ENCODE peak calls at places on chromosome 16, in six cellular contexts. Z, H, J, E, Y and S are unnamed samples.

GRCh38 chr16:62213763-62214162 is 177.5 kb upstream of the CDH8 start:
- DNase-seq in H (no peak), Y (peak; percentile 77), E (no peak), Z (no peak), J (no peak), S (no peak)

GRCh38 chr16:78748471-78748929 is 649.0 kb downstream of the WWOX start:
- DNase-seq in E (no peak), Y (no peak), J (no peak), H (no peak), Z (no peak), S (no peak)

GRCh38 chr16:4157376-4157825 is 41.2 kb upstream of the ADCY9 start:
- DNase-seq in E (no peak), Z (no peak), J (no peak), H (no peak), Y (no peak), S (no peak)

GRCh38 chr16:50552476-50553101 is 4.4 kb downstream of the NKD1 start:
- DNase-seq in E (no peak), Y (no peak), J (no peak), Z (no peak), H (no peak), S (no peak)

GRCh38 chr16:81263470-81264200 is 25.1 kb downstream of the BCO1 start:
- DNase-seq in Y (peak; percentile 47), E (peak; percentile 66), J (peak; percentile 10), H (no peak), Z (no peak), S (no peak)

GRCh38 chr16:12146966-12147365 is 170.4 kb downstream of the SNX29 start:
- DNase-seq in Y (no peak), H (no peak), E (no peak), J (no peak), Z (no peak), S (no peak)

GRCh38 chr16:7722761-7723160 is 390.1 kb downstream of the RBFOX1 start:
- DNase-seq in H (no peak), E (no peak), J (no peak), Y (no peak), Z (no peak), S (no peak)

GRCh38 chr16:87705780-87706277 is 60.0 kb downstream of the KLHDC4 start:
- DNase-seq in J (no peak), E (no peak), Z (no peak), Y (no peak), H (no peak), S (peak; percentile 29)

GRCh38 chr16:65500919-65501318 is 379.1 kb upstream of the CDH11 start:
- DNase-seq in E (no peak), Z (no peak), H (no peak), J (no peak), Y (no peak), S (no peak)

GRCh38 chr16:10579965-10580918 is at the start of gene EMP2:
- DNase-seq in E (peak; percentile 62), Z (peak; percentile 88), J (peak; percentile 86), Y (peak; percentile 87), H (peak; percentile 67), S (peak; percentile 88)

GRCh38 chr16:50606431-50607050 is 58.3 kb downstream of the NKD1 start:
- DNase-seq in Z (no peak), J (no peak), E (no peak), H (no peak), Y (no peak), S (no peak)

GRCh38 chr16:50530277-50531236 is 17.6 kb upstream of the NKD1 start:
- DNase-seq in J (no peak), H (no peak), E (peak; percentile 31), Y (no peak), Z (no peak), S (peak; percentile 71)

GRCh38 chr16:50506543-50506937 is 41.7 kb upstream of the NKD1 start:
- DNase-seq in E (no peak), H (no peak), Z (no peak), Y (no peak), J (no peak), S (no peak)

GRCh38 chr16:67087803-67088202 is 21.9 kb upstream of the PHAF1 start:
- DNase-seq in J (no peak), H (no peak), Z (no peak), Y (no peak), E (no peak), S (no peak)

GRCh38 chr16:84190731-84191388 is at the start of gene ADAD2:
- DNase-seq in E (no peak), H (no peak), Y (peak; percentile 84), Z (no peak), J (no peak), S (no peak)

GRCh38 chr16:85898521-85899442 is at the start of gene IRF8:
- DNase-seq in H (peak; percentile 46), E (peak; percentile 72), J (peak; percentile 73), Y (peak; percentile 80), Z (peak; percentile 73), S (peak; percentile 81)

GRCh38 chr16:83887088-83887487 is 11.8 kb upstream of the MLYCD start:
- DNase-seq in E (peak; percentile 48), Y (peak; percentile 54), H (no peak), Z (no peak), J (no peak), S (no peak)

GRCh38 chr16:30068750-30069574 is 3.4 kb downstream of the ALDOA start:
- DNase-seq in Z (no peak), E (no peak), Y (peak; percentile 57), J (no peak), H (no peak), S (no peak)

GRCh38 chr16:15703029-15703736 is 53.1 kb downstream of the NDE1 start:
- DNase-seq in E (no peak), J (no peak), Z (no peak), Y (no peak), H (no peak), S (no peak)

GRCh38 chr16:69225136-69225535 is 38.2 kb downstream of the SNTB2 start:
- DNase-seq in Z (no peak), H (no peak), J (no peak), E (no peak), Y (no peak), S (no peak)
- TF ChIP-seq CTCF in Z (no peak), H (no peak), J (no peak), E (no peak), Y (no peak), S (no peak)

DNA sequence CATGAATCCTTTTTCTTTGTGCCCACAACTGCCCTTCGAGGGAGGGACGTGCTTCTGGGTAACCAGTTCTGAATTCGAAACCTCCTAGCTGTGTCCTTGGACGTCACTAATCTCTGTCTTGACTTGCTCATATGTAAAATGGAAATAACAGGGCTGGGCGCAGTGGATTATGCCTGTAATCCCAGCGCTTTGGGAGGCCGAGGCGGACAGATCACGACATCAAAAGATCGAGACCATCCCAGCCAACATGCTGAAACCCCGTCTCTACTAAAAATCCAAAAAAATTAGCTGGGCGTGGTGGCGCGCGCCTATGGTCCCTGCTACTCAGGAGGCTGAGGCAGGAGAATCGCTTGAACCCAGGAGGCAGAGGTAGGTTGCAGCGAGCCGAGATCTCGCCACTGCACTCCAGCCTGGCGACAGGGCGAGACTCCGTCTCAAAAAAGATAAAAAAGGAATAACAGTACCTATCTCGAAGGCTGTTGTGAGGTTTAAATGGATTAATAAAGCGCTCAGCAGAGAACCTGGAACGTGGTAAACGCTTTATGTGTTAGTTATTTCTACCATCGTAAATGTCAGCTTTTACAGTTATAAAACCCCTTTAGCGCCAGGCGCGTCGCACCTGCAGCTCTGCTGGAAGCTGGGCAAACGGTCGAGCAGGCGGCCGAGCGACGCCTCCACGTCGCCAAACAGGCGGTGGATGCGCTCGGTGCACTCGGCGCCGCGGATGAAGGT is 641 bp downstream of the COG8 start:
- DNase-seq in H (no peak), J (no peak), Z (no peak), Y (no peak), E (peak; percentile 85), S (peak; percentile 17)
- H3K4me3 ChIP-seq in H (peak overlapping the region; percentile 71), J (peak overlapping the region; percentile 76), Z (peak overlapping the region; percentile 93), Y (peak overlapping the region; percentile 99), E (peak overlapping the region; percentile 74), S (peak overlapping the region; percentile 83)

GRCh38 chr16:48533931-48534330 is 76.0 kb downstream of the N4BP1 start:
- DNase-seq in J (no peak), E (peak; percentile 45), H (no peak), Z (no peak), Y (no peak), S (no peak)

GRCh38 chr16:48535369-48535787 is 74.6 kb downstream of the N4BP1 start:
- DNase-seq in J (no peak), E (no peak), H (no peak), Z (no peak), Y (no peak), S (no peak)

GRCh38 chr16:48536600-48537200 is 73.3 kb downstream of the N4BP1 start:
- DNase-seq in E (no peak), Z (no peak), H (no peak), J (no peak), Y (no peak), S (no peak)

GRCh38 chr16:48535831-48536599 is 74.0 kb downstream of the N4BP1 start:
- DNase-seq in E (peak; percentile 72), Y (peak; percentile 36), J (peak; percentile 50), H (peak; percentile 34), Z (peak; percentile 62), S (peak; percentile 63)

DNA sequence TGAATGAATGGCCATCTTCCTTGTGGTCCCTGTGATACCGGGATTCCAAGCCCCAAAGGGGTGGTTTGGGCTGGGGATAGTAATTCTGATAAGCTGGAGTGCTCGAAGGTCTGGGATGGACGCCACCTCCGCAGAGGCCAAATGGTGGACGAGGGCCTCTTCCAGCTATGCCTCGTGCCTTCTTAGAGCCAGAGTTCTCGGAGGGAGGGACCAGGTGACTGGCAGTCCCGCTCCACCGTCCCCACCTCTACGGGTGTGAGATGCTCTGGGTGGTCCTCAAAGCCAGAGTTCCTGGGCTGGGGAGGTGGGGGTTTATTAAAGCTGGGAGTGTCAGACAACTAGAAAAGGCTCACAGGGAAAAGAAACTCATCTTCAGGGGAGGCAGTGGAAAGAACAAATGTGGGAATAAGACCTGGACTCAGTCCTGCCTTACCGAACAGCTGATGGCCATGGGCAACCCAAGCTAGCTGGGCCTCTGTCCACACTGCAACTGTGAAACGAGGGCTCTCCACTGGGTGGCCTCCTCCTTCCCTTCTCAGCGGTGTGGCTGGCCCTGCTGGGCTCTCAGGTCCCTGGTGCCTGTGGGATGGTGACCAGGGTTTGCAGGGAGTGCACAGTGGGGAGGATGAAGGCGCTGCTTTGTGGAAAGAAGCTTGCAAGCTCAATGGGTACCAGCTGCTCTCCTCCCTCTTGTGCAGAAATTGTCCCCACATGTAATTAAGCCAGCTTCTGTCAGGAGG is 75.2 kb downstream of the N4BP1 start:
- DNase-seq in J (no peak), E (peak; percentile 35), Y (no peak), Z (no peak), H (no peak), S (no peak)
- H3K4me1 ChIP-seq in J (peaks cover 58% of the 10 kb centered on the region), E (no peaks in the 10 kb centered on the region), Y (no peaks in the 10 kb centered on the region), Z (peaks cover 47% of the 10 kb centered on the region), H (peaks cover 34% of the 10 kb centered on the region), S (no peaks in the 10 kb centered on the region)

GRCh38 chr16:47459603-47460002 is 1.3 kb downstream of the ITFG1 start:
- DNase-seq in J (no peak), Y (no peak), E (no peak), Z (no peak), H (no peak), S (no peak)

GRCh38 chr16:47458331-47458730 is 2.5 kb downstream of the ITFG1 start:
- DNase-seq in Y (no peak), E (no peak), J (no peak), H (no peak), Z (no peak), S (no peak)

GRCh38 chr16:47461598-47462266 is 601 bp downstream of the PHKB start:
- DNase-seq in H (no peak), E (peak; percentile 62), Z (no peak), J (peak; percentile 36), Y (peak; percentile 60), S (no peak)

GRCh38 chr16:47460301-47460754 is 535 bp downstream of the ITFG1 start:
- DNase-seq in Y (peak; percentile 47), Z (no peak), E (no peak), H (no peak), J (no peak), S (no peak)

GRCh38 chr16:47460755-47461597 is at the start of the genes ITFG1 and PHKB:
- DNase-seq in J (peak; percentile 93), E (peak; percentile 94), H (peak; percentile 87), Z (peak; percentile 94), Y (peak; percentile 95), S (peak; percentile 89)
- TF ChIP-seq CTCF in J (no peak), E (no peak), H (peak; percentile 8), Z (peak; percentile 39), Y (no peak), S (no peak)